ENCODE peak calls at places on chromosomes 1 and 21, in six cellular contexts. K is stimulated activated CD4-positive, alpha-beta T cell treated with anti-CD3 and anti-CD28 coated beads, Interleukin-12 subunit alpha, Interleukin-12 subunit beta, amount 100 ng/mL, for 4 hours; D is hepatic stellate cell; L is activated T-cell treated with anti-CD3 and anti-CD28 coated beads for 24 hours; X is stimulated activated CD8-positive, alpha-beta memory T cell treated with anti-CD3 and anti-CD28 coated beads, Interleukin-15, amount 100 ng/mL, for 24 hours; J is nephron progenitor cell. T is an unnamed sample.

GRCh38 chr1:184536246-184536985 is 149.6 kb downstream of the C1orf21 start:
- DNase-seq in J (no peak), K (no peak), D (no peak), L (no peak), X (no peak), T (no peak)

GRCh38 chr21:31665397-31665796 is 5.9 kb downstream of the SOD1 start:
- DNase-seq in D (no peak), X (no peak), K (no peak), L (no peak), J (peak; percentile 8), T (no peak)

GRCh38 chr1:173444757-173445156 is 32.4 kb upstream of the PRDX6 start:
- DNase-seq in K (no peak), L (no peak), J (no peak), X (no peak), D (no peak), T (no peak)

GRCh38 chr21:38903578-38904193 is 98.0 kb downstream of the ETS2 start:
- DNase-seq in J (no peak), D (no peak), X (no peak), K (no peak), L (no peak), T (no peak)

GRCh38 chr1:35762204-35762603 is 7.6 kb downstream of the CLSPN start:
- DNase-seq in K (no peak), X (no peak), D (no peak), L (no peak), J (no peak), T (no peak)

GRCh38 chr1:152459596-152460528 is 45.8 kb upstream of the CRNN start:
- DNase-seq in L (peak; percentile 63), J (peak; percentile 47), X (peak; percentile 47), D (peak; percentile 45), K (peak; percentile 65), T (peak; percentile 58)

GRCh38 chr21:45320261-45320990 is 32.7 kb upstream of the POFUT2 start:
- DNase-seq in X (no peak), L (no peak), K (no peak), J (no peak), D (no peak), T (no peak)

GRCh38 chr21:46376231-46376628 is 52.3 kb downstream of the PCNT start:
- DNase-seq in K (no peak), X (no peak), J (no peak), L (no peak), D (no peak), T (no peak)

GRCh38 chr1:14255711-14256110 is 342.8 kb upstream of the KAZN start:
- DNase-seq in D (no peak), K (no peak), J (no peak), X (no peak), L (no peak), T (peak; percentile 6)

GRCh38 chr1:169949139-169949538 is 55.4 kb upstream of the SCYL3 start:
- DNase-seq in L (no peak), X (no peak), J (no peak), D (peak; percentile 32), K (no peak), T (peak; percentile 8)

GRCh38 chr1:168483531-168483930 is 60.3 kb downstream of the XCL2 start:
- DNase-seq in D (peak; percentile 23), J (no peak), L (no peak), X (no peak), K (no peak), T (peak; percentile 30)

GRCh38 chr1:192747942-192748341 is 60.9 kb upstream of the RGS2 start:
- DNase-seq in X (no peak), D (no peak), L (no peak), J (no peak), K (no peak), T (peak; percentile 12)

GRCh38 chr1:72757843-72758242 is 475.5 kb upstream of the NEGR1 start:
- DNase-seq in X (no peak), J (no peak), L (no peak), D (no peak), K (no peak), T (no peak)

GRCh38 chr21:43810505-43811261 is 21.3 kb downstream of the RRP1 start:
- DNase-seq in J (peak; percentile 95), X (peak; percentile 84), K (peak; percentile 92), L (peak; percentile 85), D (peak; percentile 95), T (peak; percentile 95)